ENCODE peak calls at places on chromosomes 7 and 10, in ten cellular contexts. One of them, this sample, is unnamed.

GRCh38 chr10:101301111-101301731 is 52.7 kb upstream of the BTRC start:
- DNase-seq in iPS DF 6.9: no peak
- DNase-seq in left ventricle myocardium inferior: no peak
- DNase-seq in heart right ventricle: peak; percentile 33
- DNase-seq in DND-41: peak; percentile 47
- DNase-seq in colonic mucosa: peak; percentile 28
- DNase-seq in tibial nerve: no peak
- DNase-seq in stomach: peak; percentile 52
- DNase-seq in esophagus squamous epithelium: no peak
- DNase-seq in tibial artery: no peak
- DNase-seq in this sample: peak; percentile 35

GRCh38 chr7:21771261-21771660 is 174.4 kb downstream of the CDCA7L start:
- DNase-seq in iPS DF 6.9: no peak
- DNase-seq in left ventricle myocardium inferior: no peak
- DNase-seq in heart right ventricle: no peak
- DNase-seq in DND-41: no peak
- DNase-seq in colonic mucosa: no peak
- DNase-seq in tibial nerve: no peak
- DNase-seq in stomach: no peak
- DNase-seq in esophagus squamous epithelium: no peak
- DNase-seq in tibial artery: no peak
- DNase-seq in this sample: no peak

GRCh38 chr7:90605055-90605454 is 8.9 kb downstream of the CDK14 start:
- DNase-seq in iPS DF 6.9: no peak
- DNase-seq in left ventricle myocardium inferior: no peak
- DNase-seq in heart right ventricle: no peak
- DNase-seq in DND-41: no peak
- DNase-seq in colonic mucosa: no peak
- DNase-seq in tibial nerve: no peak
- DNase-seq in stomach: no peak
- DNase-seq in esophagus squamous epithelium: no peak
- DNase-seq in tibial artery: no peak
- DNase-seq in this sample: no peak

GRCh38 chr10:121624778-121625330 is 26.6 kb upstream of the FGFR2 start:
- DNase-seq in iPS DF 6.9: no peak
- DNase-seq in left ventricle myocardium inferior: no peak
- DNase-seq in heart right ventricle: no peak
- DNase-seq in DND-41: no peak
- DNase-seq in colonic mucosa: no peak
- DNase-seq in tibial nerve: no peak
- DNase-seq in stomach: no peak
- DNase-seq in esophagus squamous epithelium: no peak
- DNase-seq in tibial artery: no peak
- DNase-seq in this sample: no peak

GRCh38 chr7:41508755-41509154 is 194.1 kb downstream of the INHBA start:
- DNase-seq in iPS DF 6.9: no peak
- DNase-seq in left ventricle myocardium inferior: no peak
- DNase-seq in heart right ventricle: no peak
- DNase-seq in DND-41: no peak
- DNase-seq in colonic mucosa: no peak
- DNase-seq in tibial nerve: no peak
- DNase-seq in stomach: no peak
- DNase-seq in esophagus squamous epithelium: no peak
- DNase-seq in tibial artery: no peak
- DNase-seq in this sample: no peak

GRCh38 chr10:25682203-25682950 is 251.7 kb upstream of the MYO3A start:
- DNase-seq in iPS DF 6.9: no peak
- DNase-seq in left ventricle myocardium inferior: no peak
- DNase-seq in heart right ventricle: peak; percentile 52
- DNase-seq in DND-41: no peak
- DNase-seq in colonic mucosa: no peak
- DNase-seq in tibial nerve: no peak
- DNase-seq in stomach: no peak
- DNase-seq in esophagus squamous epithelium: no peak
- DNase-seq in tibial artery: no peak
- DNase-seq in this sample: no peak

GRCh38 chr7:133365892-133366291 is 113.0 kb downstream of the EXOC4 start:
- DNase-seq in iPS DF 6.9: no peak
- DNase-seq in left ventricle myocardium inferior: no peak
- DNase-seq in heart right ventricle: peak; percentile 8
- DNase-seq in DND-41: no peak
- DNase-seq in colonic mucosa: no peak
- DNase-seq in tibial nerve: no peak
- DNase-seq in stomach: no peak
- DNase-seq in esophagus squamous epithelium: no peak
- DNase-seq in tibial artery: no peak
- DNase-seq in this sample: no peak

GRCh38 chr7:66181329-66181728 is 23.8 kb upstream of the TPST1 start:
- DNase-seq in iPS DF 6.9: no peak
- DNase-seq in left ventricle myocardium inferior: no peak
- DNase-seq in heart right ventricle: no peak
- DNase-seq in DND-41: no peak
- DNase-seq in colonic mucosa: no peak
- DNase-seq in tibial nerve: no peak
- DNase-seq in stomach: no peak
- DNase-seq in esophagus squamous epithelium: no peak
- DNase-seq in tibial artery: no peak
- DNase-seq in this sample: no peak

GRCh38 chr10:44046605-44047004 is 338.3 kb downstream of the CXCL12 start:
- DNase-seq in iPS DF 6.9: no peak
- DNase-seq in left ventricle myocardium inferior: no peak
- DNase-seq in heart right ventricle: no peak
- DNase-seq in DND-41: no peak
- DNase-seq in colonic mucosa: no peak
- DNase-seq in tibial nerve: no peak
- DNase-seq in stomach: peak; percentile 38
- DNase-seq in esophagus squamous epithelium: no peak
- DNase-seq in tibial artery: no peak
- DNase-seq in this sample: peak; percentile 75

GRCh38 chr10:103598654-103599115 is 105.2 kb downstream of the NEURL1 start:
- DNase-seq in iPS DF 6.9: peak; percentile 73
- DNase-seq in left ventricle myocardium inferior: no peak
- DNase-seq in heart right ventricle: peak; percentile 59
- DNase-seq in DND-41: peak; percentile 33
- DNase-seq in colonic mucosa: peak; percentile 81
- DNase-seq in tibial nerve: peak; percentile 65
- DNase-seq in stomach: peak; percentile 60
- DNase-seq in esophagus squamous epithelium: no peak
- DNase-seq in tibial artery: no peak
- DNase-seq in this sample: peak; percentile 68

GRCh38 chr7:134785842-134786241 is 6.4 kb downstream of the CALD1 start:
- DNase-seq in iPS DF 6.9: no peak
- DNase-seq in left ventricle myocardium inferior: no peak
- DNase-seq in heart right ventricle: no peak
- DNase-seq in DND-41: no peak
- DNase-seq in colonic mucosa: no peak
- DNase-seq in tibial nerve: peak; percentile 3
- DNase-seq in stomach: no peak
- DNase-seq in esophagus squamous epithelium: no peak
- DNase-seq in tibial artery: no peak
- DNase-seq in this sample: no peak
- H3K9me3 ChIP-seq in iPS DF 6.9: no peaks in the 10 kb centered on the region
- H3K9me3 ChIP-seq in left ventricle myocardium inferior: no peaks in the 10 kb centered on the region
- H3K9me3 ChIP-seq in heart right ventricle: no peaks in the 10 kb centered on the region
- H3K9me3 ChIP-seq in DND-41: no peaks in the 10 kb centered on the region
- H3K9me3 ChIP-seq in colonic mucosa: no peaks in the 10 kb centered on the region
- H3K9me3 ChIP-seq in tibial nerve: no peaks in the 10 kb centered on the region
- H3K9me3 ChIP-seq in stomach: no peaks in the 10 kb centered on the region
- H3K9me3 ChIP-seq in esophagus squamous epithelium: no peaks in the 10 kb centered on the region
- H3K9me3 ChIP-seq in tibial artery: no peaks in the 10 kb centered on the region
- H3K9me3 ChIP-seq in this sample: no peaks in the 10 kb centered on the region

DNA sequence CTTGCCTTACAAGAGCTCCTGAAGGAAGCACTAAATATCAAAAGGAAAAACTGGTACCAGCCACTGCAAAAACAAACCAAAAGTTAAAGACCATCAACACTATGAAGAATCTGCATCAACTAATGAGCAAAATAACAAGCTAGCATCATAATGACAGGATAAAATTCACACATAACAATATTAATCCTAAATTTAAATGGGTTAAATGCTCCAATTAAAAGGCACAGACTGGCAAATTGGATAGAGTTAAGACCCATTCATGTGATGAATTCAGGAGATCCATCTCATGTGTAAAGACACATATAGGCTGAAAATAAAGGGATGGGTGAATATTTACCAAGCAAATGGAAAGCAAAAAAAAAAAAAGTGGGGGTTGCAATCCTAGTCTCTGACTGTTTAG is 29.6 kb downstream of the COG5 start:
- DNase-seq in iPS DF 6.9: no peak
- DNase-seq in left ventricle myocardium inferior: no peak
- DNase-seq in heart right ventricle: no peak
- DNase-seq in DND-41: no peak
- DNase-seq in colonic mucosa: no peak
- DNase-seq in tibial nerve: no peak
- DNase-seq in stomach: no peak
- DNase-seq in esophagus squamous epithelium: no peak
- DNase-seq in tibial artery: no peak
- DNase-seq in this sample: no peak
- H3K27me3 ChIP-seq in iPS DF 6.9: no peaks in the 10 kb centered on the region
- H3K27me3 ChIP-seq in left ventricle myocardium inferior: no peaks in the 10 kb centered on the region
- H3K27me3 ChIP-seq in heart right ventricle: no peaks in the 10 kb centered on the region
- H3K27me3 ChIP-seq in DND-41: no peaks in the 10 kb centered on the region
- H3K27me3 ChIP-seq in colonic mucosa: no peaks in the 10 kb centered on the region
- H3K27me3 ChIP-seq in tibial nerve: no peaks in the 10 kb centered on the region
- H3K27me3 ChIP-seq in stomach: no peaks in the 10 kb centered on the region
- H3K27me3 ChIP-seq in esophagus squamous epithelium: no peaks in the 10 kb centered on the region
- H3K27me3 ChIP-seq in tibial artery: no peaks in the 10 kb centered on the region
- H3K27me3 ChIP-seq in this sample: no peaks in the 10 kb centered on the region

DNA sequence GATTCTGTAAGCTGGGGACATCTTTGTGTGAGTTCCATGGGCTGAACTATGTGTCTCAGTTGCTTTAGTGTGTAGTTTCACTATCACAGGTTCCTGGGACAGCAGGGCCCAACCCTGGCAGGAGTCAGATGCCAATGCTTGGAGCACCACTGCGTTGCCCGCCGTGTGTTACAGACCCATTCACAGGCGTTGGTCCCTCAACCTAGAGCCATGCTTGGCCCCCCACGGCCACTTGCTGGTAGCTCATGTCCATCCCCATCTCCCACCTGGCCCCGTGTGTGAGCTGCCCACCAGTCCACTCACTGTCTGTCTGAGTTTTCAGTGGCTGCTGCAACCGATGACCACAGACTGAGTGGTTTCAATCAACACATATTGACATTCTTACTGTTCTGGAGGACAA is 546.9 kb downstream of the TCERG1L start:
- DNase-seq in iPS DF 6.9: no peak
- DNase-seq in left ventricle myocardium inferior: no peak
- DNase-seq in heart right ventricle: no peak
- DNase-seq in DND-41: no peak
- DNase-seq in colonic mucosa: no peak
- DNase-seq in tibial nerve: no peak
- DNase-seq in stomach: no peak
- DNase-seq in esophagus squamous epithelium: no peak
- DNase-seq in tibial artery: no peak
- DNase-seq in this sample: no peak
- H3K9me3 ChIP-seq in iPS DF 6.9: peaks cover 42% of the 10 kb centered on the region
- H3K9me3 ChIP-seq in left ventricle myocardium inferior: peaks cover 38% of the 10 kb centered on the region
- H3K9me3 ChIP-seq in heart right ventricle: peaks cover 27% of the 10 kb centered on the region
- H3K9me3 ChIP-seq in DND-41: peaks cover 22% of the 10 kb centered on the region
- H3K9me3 ChIP-seq in colonic mucosa: no peaks in the 10 kb centered on the region
- H3K9me3 ChIP-seq in tibial nerve: no peaks in the 10 kb centered on the region
- H3K9me3 ChIP-seq in stomach: peaks cover 39% of the 10 kb centered on the region
- H3K9me3 ChIP-seq in esophagus squamous epithelium: peaks cover 24% of the 10 kb centered on the region
- H3K9me3 ChIP-seq in tibial artery: peaks cover 9% of the 10 kb centered on the region
- H3K9me3 ChIP-seq in this sample: no peaks in the 10 kb centered on the region

GRCh38 chr7:155448632-155449007 is 9.3 kb upstream of the EN2 start:
- DNase-seq in iPS DF 6.9: no peak
- DNase-seq in left ventricle myocardium inferior: no peak
- DNase-seq in heart right ventricle: no peak
- DNase-seq in DND-41: no peak
- DNase-seq in colonic mucosa: no peak
- DNase-seq in tibial nerve: no peak
- DNase-seq in stomach: no peak
- DNase-seq in esophagus squamous epithelium: no peak
- DNase-seq in tibial artery: no peak
- DNase-seq in this sample: no peak
- H3K27me3 ChIP-seq in iPS DF 6.9: peaks cover 71% of the 10 kb centered on the region
- H3K27me3 ChIP-seq in left ventricle myocardium inferior: peaks cover 96% of the 10 kb centered on the region
- H3K27me3 ChIP-seq in heart right ventricle: peaks cover 96% of the 10 kb centered on the region
- H3K27me3 ChIP-seq in DND-41: peaks cover 12% of the 10 kb centered on the region
- H3K27me3 ChIP-seq in colonic mucosa: peaks cover 62% of the 10 kb centered on the region
- H3K27me3 ChIP-seq in tibial nerve: peaks cover 77% of the 10 kb centered on the region
- H3K27me3 ChIP-seq in stomach: peaks cover 64% of the 10 kb centered on the region
- H3K27me3 ChIP-seq in esophagus squamous epithelium: peaks cover 39% of the 10 kb centered on the region
- H3K27me3 ChIP-seq in tibial artery: peaks cover 74% of the 10 kb centered on the region
- H3K27me3 ChIP-seq in this sample: no peaks in the 10 kb centered on the region

GRCh38 chr7:159188011-159188410 is 43.3 kb upstream of the VIPR2 start:
- DNase-seq in iPS DF 6.9: no peak
- DNase-seq in left ventricle myocardium inferior: no peak
- DNase-seq in heart right ventricle: no peak
- DNase-seq in DND-41: no peak
- DNase-seq in colonic mucosa: no peak
- DNase-seq in tibial nerve: no peak
- DNase-seq in stomach: no peak
- DNase-seq in esophagus squamous epithelium: no peak
- DNase-seq in tibial artery: no peak
- DNase-seq in this sample: no peak
- H3K9me3 ChIP-seq in iPS DF 6.9: peaks cover 6% of the 10 kb centered on the region
- H3K9me3 ChIP-seq in left ventricle myocardium inferior: peaks cover 26% of the 10 kb centered on the region
- H3K9me3 ChIP-seq in heart right ventricle: peaks cover 17% of the 10 kb centered on the region
- H3K9me3 ChIP-seq in DND-41: peaks cover 18% of the 10 kb centered on the region
- H3K9me3 ChIP-seq in colonic mucosa: no peaks in the 10 kb centered on the region
- H3K9me3 ChIP-seq in tibial nerve: no peaks in the 10 kb centered on the region
- H3K9me3 ChIP-seq in stomach: peaks cover 7% of the 10 kb centered on the region
- H3K9me3 ChIP-seq in esophagus squamous epithelium: no peaks in the 10 kb centered on the region
- H3K9me3 ChIP-seq in tibial artery: peaks cover 8% of the 10 kb centered on the region
- H3K9me3 ChIP-seq in this sample: no peaks in the 10 kb centered on the region

This sample was measured in body of pancreas.